ENCODE peak calls at places on chromosomes 2 and 18, in five cellular contexts. I, E, K, R and U are unnamed samples.

GRCh38 chr18:25805323-25805722 is 285.1 kb downstream of the SS18 start:
- DNase-seq in E (no peak), K (no peak), R (no peak), I (no peak), U (no peak)

GRCh38 chr18:48991299-48992055 is 40.7 kb upstream of the SMAD7 start:
- DNase-seq in E (no peak), R (no peak), I (no peak), K (no peak), U (no peak)

GRCh38 chr18:7918696-7919095 is 351.6 kb downstream of the PTPRM start:
- DNase-seq in I (no peak), K (no peak), R (no peak), E (no peak), U (no peak)

GRCh38 chr2:9710311-9710710 is 79.5 kb upstream of the YWHAQ start:
- DNase-seq in K (no peak), I (no peak), E (no peak), R (no peak), U (no peak)

GRCh38 chr18:4207383-4207782 is 247.7 kb downstream of the DLGAP1 start:
- DNase-seq in E (no peak), R (no peak), I (no peak), K (no peak), U (no peak)

GRCh38 chr18:48308755-48309154 is 100.4 kb downstream of the ZBTB7C start:
- DNase-seq in K (no peak), I (no peak), R (no peak), E (peak), U (no peak)

GRCh38 chr2:714005-714741 is 37.0 kb upstream of the TMEM18 start:
- DNase-seq in I (peak), E (peak), K (no peak), R (no peak), U (peak)

GRCh38 chr2:32553829-32554432 is 73.9 kb upstream of the TTC27 start:
- DNase-seq in K (no peak), R (no peak), I (no peak), E (no peak), U (no peak)

GRCh38 chr2:10220516-10221391 is 82.0 kb upstream of the HPCAL1 start:
- DNase-seq in K (no peak), I (no peak), E (no peak), R (no peak), U (no peak)

GRCh38 chr2:111007757-111008688 is 112.7 kb upstream of the BCL2L11 start:
- DNase-seq in E (no peak), R (no peak), K (no peak), I (no peak), U (no peak)

GRCh38 chr2:236743623-236744280 is 174.1 kb downstream of the ACKR3 start:
- DNase-seq in E (no peak), R (no peak), I (no peak), K (no peak), U (no peak)

GRCh38 chr2:119282966-119283511 is 59.4 kb downstream of the STEAP3 start:
- DNase-seq in R (no peak), I (no peak), E (peak), K (no peak), U (peak)

GRCh38 chr2:67015681-67016080 is 381.5 kb upstream of the ETAA1 start:
- DNase-seq in R (no peak), E (no peak), I (no peak), K (no peak), U (no peak)